ENCODE peak calls at places on chromosomes 6 and 20, in five cellular contexts. V is upper lobe of left lung, O is sigmoid colon, K is tibial nerve, I is stomach. U is an unnamed sample. For H3K27me3, the result is how much of the 10 kb centered on the place peaks cover.

GRCh38 chr20:32477594-32478512 is 107.3 kb downstream of the NOL4L start:
- DNase-seq in V (no peak), O (peak), K (no peak), I (peak), U (no peak)

GRCh38 chr6:77487808-77488425 is 24.6 kb upstream of the HTR1B start:
- DNase-seq in V (no peak), O (no peak), K (no peak), I (no peak), U (no peak)

GRCh38 chr20:64245746-64246595 is 9.6 kb upstream of the PCMTD2 start:
- DNase-seq in V (no peak), O (no peak), K (no peak), I (peak), U (no peak)

GRCh38 chr6:14721103-14721758 is 524.6 kb upstream of the JARID2 start:
- DNase-seq in V (peak), O (no peak), K (no peak), I (no peak), U (no peak)

GRCh38 chr20:23832775-23833508 is 6.4 kb upstream of the CST2 start:
- DNase-seq in V (no peak), O (no peak), K (no peak), I (no peak), U (no peak)

GRCh38 chr6:7467007-7467897 is 74.2 kb upstream of the DSP start:
- DNase-seq in V (no peak), O (no peak), K (no peak), I (peak), U (no peak)

GRCh38 chr6:12718025-12718424 is 1.5 kb downstream of the PHACTR1 start:
- DNase-seq in V (no peak), O (no peak), K (no peak), I (no peak), U (no peak)

GRCh38 chr20:34834459-34834893 is 9.0 kb upstream of the NCOA6 start:
- DNase-seq in V (no peak), O (no peak), K (no peak), I (no peak), U (no peak)

GRCh38 chr6:37262446-37263026 is 4.6 kb upstream of the TMEM217 start:
- DNase-seq in V (no peak), O (no peak), K (no peak), I (no peak), U (no peak)

GRCh38 chr6:21769405-21769851 is 175.9 kb downstream of the SOX4 start:
- DNase-seq in V (no peak), O (no peak), K (no peak), I (no peak), U (peak)

GRCh38 chr20:5120189-5120484 is 379 bp upstream of the PCNA start:
- DNase-seq in V (no peak), O (no peak), K (no peak), I (no peak), U (no peak)

GRCh38 chr20:23622839-23623343 is 14.9 kb downstream of the CST3 start:
- DNase-seq in V (peak), O (peak), K (peak), I (peak), U (peak)

GRCh38 chr20:58004900-58005299 is 223.6 kb downstream of the ANKRD60 start:
- DNase-seq in V (no peak), O (no peak), K (no peak), I (no peak), U (no peak)

GRCh38 chr20:63246490-63247284 is 7.6 kb downstream of the NKAIN4 start:
- DNase-seq in V (peak), O (no peak), K (no peak), I (no peak), U (no peak)

GRCh38 chr6:36740818-36741179 is 43.2 kb downstream of the RAB44 start:
- DNase-seq in V (no peak), O (no peak), K (no peak), I (no peak), U (no peak)

GRCh38 chr6:144548525-144548924 is 263.4 kb downstream of the UTRN start:
- DNase-seq in V (no peak), O (no peak), K (no peak), I (no peak), U (no peak)

GRCh38 chr6:30979690-30980089 is 3.8 kb upstream of the MUC21 start:
- DNase-seq in V (no peak), O (no peak), K (no peak), I (no peak), U (no peak)

GRCh38 chr20:49698477-49698876 is 15.2 kb downstream of the B4GALT5 start:
- DNase-seq in V (no peak), O (no peak), K (no peak), I (no peak), U (no peak)

GRCh38 chr6:46059608-46060007 is 43.9 kb upstream of the CLIC5 start:
- DNase-seq in V (peak), O (no peak), K (no peak), I (no peak), U (no peak)

GRCh38 chr20:9025643-9026042 is 43.2 kb upstream of the PLCB4 start:
- DNase-seq in V (no peak), O (no peak), K (no peak), I (no peak), U (no peak)

GRCh38 chr20:54140927-54141566 is 32.7 kb downstream of the CYP24A1 start:
- DNase-seq in V (no peak), O (no peak), K (no peak), I (no peak), U (no peak)

GRCh38 chr6:5334341-5334740 is 73.0 kb downstream of the FARS2 start:
- DNase-seq in V (no peak), O (no peak), K (no peak), I (no peak), U (no peak)

GRCh38 chr6:6407061-6407723 is 86.7 kb upstream of the F13A1 start:
- DNase-seq in V (no peak), O (no peak), K (no peak), I (no peak), U (no peak)

GRCh38 chr6:63307581-63308246 is 12.1 kb downstream of the LGSN start:
- DNase-seq in V (no peak), O (no peak), K (no peak), I (no peak), U (no peak)

DNA sequence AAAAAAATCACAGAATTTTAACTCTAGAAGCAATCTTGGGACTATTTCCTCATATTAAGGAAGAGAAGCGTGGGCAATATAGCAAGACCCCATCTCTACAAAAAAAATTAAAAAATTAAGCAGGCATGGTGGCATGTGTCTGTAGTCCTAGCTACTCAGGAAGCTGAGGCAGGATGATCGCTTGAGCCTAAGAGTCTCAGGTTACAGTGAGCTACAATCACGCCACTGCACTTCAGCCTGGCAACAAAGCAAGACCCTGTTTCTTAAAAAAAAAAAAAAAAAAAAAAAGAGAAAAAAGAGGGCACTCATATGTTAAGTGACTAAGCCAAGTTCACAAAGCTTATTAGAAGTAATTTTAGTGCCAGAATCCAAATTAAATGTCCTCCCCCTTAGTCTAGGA is 100.8 kb downstream of the SESN1 start:
- DNase-seq in V (no peak), O (no peak), K (no peak), I (no peak), U (no peak)
- TF ChIP-seq EP300 in V (no peak), O (no peak), K (no peak), I (no peak), U (no peak)

GRCh38 chr6:104239971-104240370 is 619.7 kb downstream of the HACE1 start:
- DNase-seq in V (no peak), O (no peak), K (no peak), I (no peak), U (no peak)

GRCh38 chr6:104240865-104241264 is 618.9 kb downstream of the HACE1 start:
- DNase-seq in V (no peak), O (no peak), K (no peak), I (no peak), U (no peak)
- H3K27me3 ChIP-seq in V (under half), O (under half), K (under half), I (under half), U (under half)

GRCh38 chr20:61516398-61517208 is 264.5 kb downstream of the CDH4 start:
- DNase-seq in V (no peak), O (no peak), K (no peak), I (no peak), U (no peak)

GRCh38 chr20:61518424-61518951 is 266.4 kb downstream of the CDH4 start:
- DNase-seq in V (no peak), O (no peak), K (no peak), I (no peak), U (no peak)

GRCh38 chr20:61519488-61519887 is 267.4 kb downstream of the CDH4 start:
- DNase-seq in V (no peak), O (no peak), K (no peak), I (no peak), U (no peak)

GRCh38 chr20:61515922-61516321 is 263.9 kb downstream of the CDH4 start:
- DNase-seq in V (no peak), O (no peak), K (no peak), I (no peak), U (no peak)

DNA sequence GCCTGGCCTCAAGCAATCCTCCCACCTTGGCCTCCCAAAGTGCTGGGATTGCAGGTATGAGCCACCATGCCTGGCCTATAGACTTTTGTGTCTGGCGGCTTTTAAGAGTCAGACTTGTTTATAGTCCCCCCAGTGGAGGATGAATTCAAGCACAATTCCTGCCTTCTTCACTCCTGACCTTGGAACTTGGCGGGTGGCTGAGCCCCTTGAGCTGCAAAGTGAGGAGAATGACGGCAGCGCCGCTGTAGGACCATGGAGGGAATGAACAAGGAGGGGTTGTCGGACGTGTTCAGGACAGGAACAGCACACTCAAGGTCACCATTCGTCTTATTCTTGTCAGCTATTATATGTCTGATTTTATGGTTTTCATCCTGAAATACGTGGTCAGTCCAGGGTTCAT is 265.4 kb downstream of the CDH4 start:
- DNase-seq in V (no peak), O (no peak), K (no peak), I (no peak), U (no peak)
- TF ChIP-seq EP300 in V (no peak), O (no peak), K (no peak), I (no peak), U (no peak)

GRCh38 chr6:133741375-133741861 is 147.5 kb upstream of the TCF21 start:
- DNase-seq in V (no peak), O (no peak), K (peak), I (no peak), U (no peak)
- H3K27me3 ChIP-seq in V (under half), O (under half), K (under half), I (under half), U (under half)

GRCh38 chr6:52566853-52567279 is 10.0 kb downstream of the TRAM2 start:
- DNase-seq in V (no peak), O (no peak), K (peak), I (no peak), U (no peak)
- TF ChIP-seq EP300 in V (no peak), O (no peak), K (peak), I (no peak), U (no peak)

DNA sequence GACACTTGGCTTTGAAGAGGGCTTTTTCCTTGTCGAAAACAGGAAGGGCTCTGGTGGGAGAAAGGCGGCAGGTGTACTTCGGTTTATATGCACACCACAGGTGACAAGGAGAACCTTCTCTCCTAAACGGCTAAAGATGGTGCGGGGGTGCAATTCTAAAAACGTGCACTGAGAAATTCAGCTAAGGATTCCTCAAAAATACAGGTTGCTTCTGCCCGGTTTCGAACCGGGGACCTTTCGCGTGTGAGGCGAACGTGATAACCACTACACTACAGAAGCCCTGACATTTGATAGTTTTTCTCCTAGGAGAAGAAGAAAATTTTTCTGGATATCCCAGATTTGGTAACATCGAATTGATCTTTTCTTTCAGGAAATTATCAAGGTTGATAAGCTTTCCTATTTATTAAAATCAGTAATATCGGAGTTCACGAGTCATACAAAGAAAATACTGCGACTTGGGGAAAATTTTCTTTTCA is 32.0 kb downstream of the POM121L2 start:
- DNase-seq in V (no peak), O (no peak), K (no peak), I (no peak), U (peak)
- H3K27me3 ChIP-seq in V (under half), O (half or more), K (under half), I (under half), U (under half)

GRCh38 chr6:105879902-105880547 is 206.1 kb upstream of the PRDM1 start:
- DNase-seq in V (peak), O (peak), K (peak), I (no peak), U (peak)
- TF ChIP-seq EP300 in V (peak), O (no peak), K (peak), I (no peak), U (no peak)

GRCh38 chr6:41549673-41550072 is 3.5 kb downstream of the FOXP4 start:
- DNase-seq in V (no peak), O (no peak), K (no peak), I (no peak), U (no peak)

GRCh38 chr6:41548098-41548840 is 2.1 kb downstream of the FOXP4 start:
- DNase-seq in V (no peak), O (no peak), K (no peak), I (no peak), U (no peak)

GRCh38 chr6:41546866-41547798 is 951 bp downstream of the FOXP4 start:
- DNase-seq in V (no peak), O (no peak), K (no peak), I (peak), U (peak)

GRCh38 chr6:41547799-41548097 is 1.6 kb downstream of the FOXP4 start:
- DNase-seq in V (no peak), O (no peak), K (no peak), I (no peak), U (no peak)

GRCh38 chr6:41548841-41549642 is 2.9 kb downstream of the FOXP4 start:
- DNase-seq in V (no peak), O (no peak), K (no peak), I (no peak), U (no peak)
- H3K27me3 ChIP-seq in V (under half), O (under half), K (under half), I (under half), U (under half)